ENCODE peak calls at places on chromosome 18, in eight cellular contexts. One of them, this sample, is unnamed.

GRCh38 chr18:46761054-46761769 is 4.4 kb upstream of the ST8SIA5 start:
- DNase-seq in pons: peak; percentile 79
- DNase-seq in neural crest cell: no peak
- DNase-seq in iPS-NIHi11: no peak
- DNase-seq in fibroblast of lung: no peak
- DNase-seq in foreskin fibroblast: no peak
- DNase-seq in lower leg skin: no peak
- DNase-seq in stimulated activated CD4-positive, alpha-beta T cell treated with anti-CD3 and anti-CD28 coated beads, TNF-alpha, amount 100 ng/mL, for 1 hour: no peak
- DNase-seq in this sample: no peak

GRCh38 chr18:666628-667027 is 9.2 kb downstream of the TYMS start:
- DNase-seq in fibroblast of lung: no peak
- DNase-seq in lower leg skin: no peak
- DNase-seq in pons: no peak
- DNase-seq in foreskin fibroblast: no peak
- DNase-seq in stimulated activated CD4-positive, alpha-beta T cell treated with anti-CD3 and anti-CD28 coated beads, TNF-alpha, amount 100 ng/mL, for 1 hour: no peak
- DNase-seq in neural crest cell: no peak
- DNase-seq in iPS-NIHi11: no peak
- DNase-seq in this sample: no peak

GRCh38 chr18:45081579-45082181 is 401.0 kb downstream of the SETBP1 start:
- DNase-seq in iPS-NIHi11: no peak
- DNase-seq in foreskin fibroblast: no peak
- DNase-seq in lower leg skin: no peak
- DNase-seq in pons: no peak
- DNase-seq in fibroblast of lung: no peak
- DNase-seq in stimulated activated CD4-positive, alpha-beta T cell treated with anti-CD3 and anti-CD28 coated beads, TNF-alpha, amount 100 ng/mL, for 1 hour: no peak
- DNase-seq in neural crest cell: no peak
- DNase-seq in this sample: no peak

GRCh38 chr18:79951545-79952456 is at the start of gene SLC66A2:
- DNase-seq in fibroblast of lung: peak; percentile 81
- DNase-seq in stimulated activated CD4-positive, alpha-beta T cell treated with anti-CD3 and anti-CD28 coated beads, TNF-alpha, amount 100 ng/mL, for 1 hour: peak; percentile 90
- DNase-seq in pons: peak; percentile 74
- DNase-seq in neural crest cell: peak; percentile 90
- DNase-seq in iPS-NIHi11: peak; percentile 97
- DNase-seq in lower leg skin: peak; percentile 98
- DNase-seq in foreskin fibroblast: peak; percentile 96
- DNase-seq in this sample: peak; percentile 90

GRCh38 chr18:48956378-48956777 is 5.6 kb upstream of the SMAD7 start:
- DNase-seq in neural crest cell: no peak
- DNase-seq in lower leg skin: no peak
- DNase-seq in pons: no peak
- DNase-seq in fibroblast of lung: peak; percentile 87
- DNase-seq in foreskin fibroblast: peak; percentile 91
- DNase-seq in stimulated activated CD4-positive, alpha-beta T cell treated with anti-CD3 and anti-CD28 coated beads, TNF-alpha, amount 100 ng/mL, for 1 hour: no peak
- DNase-seq in iPS-NIHi11: no peak
- DNase-seq in this sample: no peak

GRCh38 chr18:42578781-42579180 is 536.7 kb downstream of the RIT2 start:
- DNase-seq in lower leg skin: no peak
- DNase-seq in fibroblast of lung: no peak
- DNase-seq in neural crest cell: no peak
- DNase-seq in stimulated activated CD4-positive, alpha-beta T cell treated with anti-CD3 and anti-CD28 coated beads, TNF-alpha, amount 100 ng/mL, for 1 hour: no peak
- DNase-seq in iPS-NIHi11: no peak
- DNase-seq in pons: no peak
- DNase-seq in foreskin fibroblast: no peak
- DNase-seq in this sample: no peak

GRCh38 chr18:79394438-79395307 is 1.1 kb upstream of the NFATC1 start:
- DNase-seq in lower leg skin: no peak
- DNase-seq in stimulated activated CD4-positive, alpha-beta T cell treated with anti-CD3 and anti-CD28 coated beads, TNF-alpha, amount 100 ng/mL, for 1 hour: peak; percentile 56
- DNase-seq in foreskin fibroblast: peak; percentile 68
- DNase-seq in pons: no peak
- DNase-seq in neural crest cell: no peak
- DNase-seq in iPS-NIHi11: peak; percentile 60
- DNase-seq in fibroblast of lung: peak; percentile 21
- DNase-seq in this sample: no peak

GRCh38 chr18:8752329-8752728 is 47.0 kb downstream of the MTCL1 start:
- DNase-seq in pons: no peak
- DNase-seq in foreskin fibroblast: peak; percentile 73
- DNase-seq in stimulated activated CD4-positive, alpha-beta T cell treated with anti-CD3 and anti-CD28 coated beads, TNF-alpha, amount 100 ng/mL, for 1 hour: no peak
- DNase-seq in lower leg skin: no peak
- DNase-seq in iPS-NIHi11: no peak
- DNase-seq in fibroblast of lung: peak; percentile 61
- DNase-seq in neural crest cell: no peak
- DNase-seq in this sample: no peak

This sample was measured in progenitor cell of endocrine pancreas.